ENCODE peak calls at places on chromosomes 6 and 20, in four cellular contexts. L, X, Y and R are unnamed samples.

GRCh38 chr20:52191132-52191435 is 495 bp downstream of the ZFP64 start:
- DNase-seq in Y (no peak), X (no peak), L (no peak), R (no peak)

GRCh38 chr6:125904871-125905270 is 51.7 kb upstream of the HINT3 start:
- DNase-seq in Y (no peak), X (no peak), L (no peak), R (no peak)

GRCh38 chr6:11806561-11807317 is 28.1 kb upstream of the ADTRP start:
- DNase-seq in Y (no peak), X (no peak), L (no peak), R (no peak)

GRCh38 chr20:37350655-37351574 is 5.0 kb downstream of the SRC start:
- DNase-seq in X (no peak), Y (no peak), L (no peak), R (peak; percentile 10)

GRCh38 chr6:30926644-30927043 is 5.3 kb downstream of the SFTA2 start:
- DNase-seq in L (no peak), X (no peak), Y (no peak), R (no peak)

GRCh38 chr6:79570802-79571367 is 33.7 kb upstream of the LCA5 start:
- DNase-seq in Y (peak; percentile 41), X (peak; percentile 38), L (no peak), R (peak; percentile 54)

GRCh38 chr6:142374090-142374783 is 72.4 kb downstream of the ADGRG6 start:
- DNase-seq in X (no peak), Y (peak; percentile 56), L (no peak), R (no peak)

GRCh38 chr20:63061051-63061531 is 54.3 kb upstream of the BHLHE23 start:
- DNase-seq in Y (no peak), X (no peak), L (peak; percentile 6), R (no peak)

GRCh38 chr6:10381133-10381829 is 33.6 kb downstream of the TFAP2A start:
- DNase-seq in Y (no peak), L (peak; percentile 61), X (no peak), R (no peak)

GRCh38 chr6:149761438-149761837 is 11.9 kb downstream of the PCMT1 start:
- DNase-seq in L (no peak), X (no peak), Y (no peak), R (no peak)
- TF ChIP-seq FOXJ3 in L (no peak), X (no peak), Y (no peak), R (no peak)

GRCh38 chr6:110538416-110539060 is 62.1 kb upstream of the SLC22A16 start:
- DNase-seq in Y (no peak), X (no peak), L (no peak), R (no peak)
- TF ChIP-seq FOXJ3 in Y (no peak), X (no peak), L (no peak), R (no peak)

GRCh38 chr6:116971959-116972358 is 94.9 kb downstream of the RFX6 start:
- DNase-seq in X (peak; percentile 24), Y (peak; percentile 68), L (peak; percentile 14), R (peak; percentile 15)

GRCh38 chr6:116973992-116974391 is 97.0 kb downstream of the RFX6 start:
- DNase-seq in X (no peak), L (no peak), Y (no peak), R (no peak)

GRCh38 chr6:116966675-116967576 is 89.9 kb downstream of the RFX6 start:
- DNase-seq in X (no peak), Y (no peak), L (no peak), R (no peak)

GRCh38 chr6:116974526-116974925 is 97.5 kb downstream of the RFX6 start:
- DNase-seq in L (no peak), X (no peak), Y (no peak), R (no peak)

GRCh38 chr6:116969211-116969863 is 92.3 kb downstream of the RFX6 start:
- DNase-seq in L (no peak), X (peak; percentile 26), Y (peak; percentile 64), R (peak; percentile 37)
- TF ChIP-seq FOXJ3 in L (no peak), X (no peak), Y (no peak), R (no peak)

GRCh38 chr20:11902264-11902663 is 15.4 kb upstream of the BTBD3 start:
- DNase-seq in X (no peak), L (no peak), Y (no peak), R (no peak)

GRCh38 chr20:11906626-11907480 is 10.8 kb upstream of the BTBD3 start:
- DNase-seq in L (no peak), Y (no peak), X (no peak), R (no peak)

GRCh38 chr20:11905460-11906150 is 12.1 kb upstream of the BTBD3 start:
- DNase-seq in X (no peak), Y (no peak), L (no peak), R (no peak)

GRCh38 chr20:11895832-11896484 is 21.7 kb upstream of the BTBD3 start:
- DNase-seq in X (no peak), L (no peak), Y (no peak), R (no peak)

GRCh38 chr20:11901127-11901526 is 16.6 kb upstream of the BTBD3 start:
- DNase-seq in Y (peak; percentile 56), X (no peak), L (no peak), R (no peak)
- TF ChIP-seq FOXJ3 in Y (no peak), X (no peak), L (no peak), R (no peak)

DNA sequence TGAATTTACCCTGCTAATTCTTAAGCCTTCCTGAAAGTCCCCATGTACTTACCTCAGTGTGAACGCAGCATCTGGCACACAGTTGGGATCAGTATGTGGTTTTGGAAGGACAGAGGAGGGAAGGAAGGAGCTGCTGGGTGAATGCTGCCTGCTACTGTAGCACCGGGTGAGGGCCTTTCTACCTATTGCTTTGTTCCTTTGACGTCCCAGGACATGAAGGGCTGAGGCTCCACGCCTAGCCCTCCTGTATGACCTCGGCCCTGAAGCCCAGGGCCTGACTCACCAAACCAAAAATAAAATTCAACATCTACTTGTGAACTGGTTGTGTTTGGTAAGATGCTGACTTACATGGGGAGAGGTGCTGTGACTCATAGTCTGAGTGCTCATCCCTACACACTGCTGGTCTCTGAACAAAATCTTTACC is 51.1 kb downstream of the ARID1B start:
- DNase-seq in Y (peak; percentile 39), X (no peak), L (no peak), R (no peak)
- TF ChIP-seq FOXJ3 in Y (no peak), X (no peak), L (no peak), R (no peak)